ENCODE peak calls at places on chromosomes 6 and 20, in four cellular contexts. I, T, C and N are unnamed samples.

GRCh38 chr6:70198825-70199224 is 104.1 kb downstream of the COL9A1 start:
- DNase-seq in C (no peak), T (no peak), I (no peak), N (no peak)

GRCh38 chr6:1584996-1585668 is 24.6 kb upstream of the FOXC1 start:
- DNase-seq in I (no peak), T (no peak), C (no peak), N (no peak)

GRCh38 chr20:60200305-60200918 is 242.2 kb downstream of the CDH26 start:
- DNase-seq in T (no peak), C (no peak), I (no peak), N (no peak)

GRCh38 chr6:91590191-91590590 is 1003.3 kb upstream of the MAP3K7 start:
- DNase-seq in C (peak; percentile 4), T (no peak), I (no peak), N (no peak)

GRCh38 chr6:44100088-44100550 is 27.1 kb downstream of the MRPL14 start:
- DNase-seq in C (peak; percentile 53), T (peak; percentile 55), I (peak; percentile 28), N (peak; percentile 67)

GRCh38 chr6:158031445-158032353 is 50.0 kb downstream of the SYNJ2 start:
- DNase-seq in T (no peak), C (no peak), I (peak; percentile 95), N (no peak)

GRCh38 chr6:6597682-6598081 is 9.2 kb downstream of the LY86 start:
- DNase-seq in I (no peak), C (peak; percentile 19), T (no peak), N (no peak)

GRCh38 chr20:35077341-35077740 is 15.3 kb downstream of the TRPC4AP start:
- DNase-seq in C (no peak), T (no peak), I (no peak), N (no peak)

GRCh38 chr20:54431545-54431944 is 43.8 kb upstream of the DOK5 start:
- DNase-seq in C (no peak), I (peak; percentile 8), T (no peak), N (no peak)

GRCh38 chr20:63544241-63544957 is 3.1 kb downstream of the SRMS start:
- DNase-seq in T (no peak), C (no peak), I (no peak), N (no peak)

GRCh38 chr20:53205046-53205445 is 232.9 kb downstream of the TSHZ2 start:
- DNase-seq in I (no peak), T (no peak), C (no peak), N (no peak)

GRCh38 chr6:158819977-158820632 is 937 bp upstream of the EZR start:
- DNase-seq in C (no peak), T (no peak), I (peak; percentile 56), N (no peak)

GRCh38 chr6:159865226-159865920 is 25.4 kb upstream of the MAS1 start:
- DNase-seq in I (no peak), T (no peak), C (no peak), N (no peak)

GRCh38 chr6:71488186-71488585 is 199.6 kb downstream of the OGFRL1 start:
- DNase-seq in C (no peak), T (no peak), I (no peak), N (no peak)

GRCh38 chr6:106802141-106802540 is 172.4 kb downstream of the CD24 start:
- DNase-seq in C (no peak), I (no peak), T (no peak), N (no peak)

GRCh38 chr20:59821201-59821600 is 112.2 kb downstream of the SYCP2 start:
- DNase-seq in C (no peak), T (no peak), I (no peak), N (no peak)

GRCh38 chr6:148969679-148970078 is 222.8 kb downstream of the UST start:
- DNase-seq in C (peak; percentile 49), T (no peak), I (peak; percentile 92), N (no peak)

GRCh38 chr20:51930775-51931174 is 128.5 kb upstream of the SALL4 start:
- DNase-seq in T (no peak), C (no peak), I (peak; percentile 72), N (peak; percentile 75)

GRCh38 chr20:47276856-47277541 is 79.5 kb downstream of the ZMYND8 start:
- DNase-seq in I (peak; percentile 73), C (no peak), T (no peak), N (no peak)

DNA sequence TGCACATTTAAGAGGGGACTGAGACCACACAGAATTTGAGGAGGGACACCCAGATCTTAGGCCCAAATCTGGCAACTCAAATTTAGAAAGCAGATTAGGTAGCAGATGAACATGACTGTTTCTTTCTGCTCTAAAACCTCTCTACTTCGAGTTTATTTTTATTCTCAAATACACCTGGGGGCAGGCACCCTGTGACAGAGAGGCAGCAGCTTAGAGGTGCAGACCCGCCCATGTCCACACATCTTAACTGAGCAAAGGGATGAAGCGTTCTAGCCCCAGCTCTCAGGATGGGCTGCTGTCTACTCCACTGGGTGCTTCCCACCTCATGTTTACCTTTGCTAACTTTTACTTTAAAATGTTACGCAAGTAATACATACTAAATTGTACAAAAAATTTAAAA is 125.0 kb downstream of the SLC23A2 start:
- DNase-seq in C (no peak), I (no peak), T (no peak), N (no peak)
- H3K4me3 ChIP-seq in C (no peak overlapping the region), I (no peak overlapping the region), T (no peak overlapping the region), N (no peak overlapping the region)

GRCh38 chr20:37804584-37805566 is 98.1 kb upstream of the VSTM2L start:
- DNase-seq in T (no peak), I (no peak), C (no peak), N (no peak)
- H3K4me1 ChIP-seq in T (no peaks in the 10 kb centered on the region), I (no peaks in the 10 kb centered on the region), C (peaks cover 7% of the 10 kb centered on the region), N (peaks cover 4% of the 10 kb centered on the region)

DNA sequence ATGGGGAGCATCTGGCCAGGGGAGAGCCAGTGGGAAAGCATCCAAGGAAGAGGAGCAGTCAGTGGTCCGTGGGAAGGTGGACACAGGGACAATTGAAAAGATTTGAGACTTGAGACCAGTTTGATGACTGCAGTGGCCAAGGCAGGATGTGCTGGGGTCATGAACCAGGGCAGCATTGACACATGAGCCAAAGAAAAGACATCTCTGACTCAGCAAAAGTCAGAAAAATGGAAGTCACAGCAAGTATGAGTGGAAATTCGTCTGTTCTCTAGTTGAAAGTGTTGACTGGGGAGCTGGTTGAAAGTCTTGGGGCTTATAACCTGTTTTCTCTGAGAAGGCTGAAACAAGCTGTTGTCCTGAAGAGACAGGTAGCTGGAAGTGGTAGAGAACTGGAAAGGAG is 31.3 kb downstream of the RAB22A start:
- DNase-seq in T (no peak), C (no peak), I (no peak), N (peak; percentile 49)
- H4K20me1 ChIP-seq in T (no peaks in the 10 kb centered on the region), C (no peaks in the 10 kb centered on the region), I (no peaks in the 10 kb centered on the region), N (no peaks in the 10 kb centered on the region)

GRCh38 chr6:3852391-3852790 is 3.2 kb downstream of the FAM50B start:
- DNase-seq in T (no peak), I (no peak), C (no peak), N (no peak)

GRCh38 chr6:3850451-3851203 is 1.5 kb downstream of the FAM50B start:
- DNase-seq in T (no peak), C (no peak), I (no peak), N (no peak)

GRCh38 chr6:3848925-3849605 is at the start of gene FAM50B:
- DNase-seq in C (peak; percentile 96), I (peak; percentile 87), T (peak; percentile 77), N (peak; percentile 92)

GRCh38 chr6:3849681-3850450 is 693 bp downstream of the FAM50B start:
- DNase-seq in I (peak; percentile 22), C (peak; percentile 45), T (no peak), N (no peak)

GRCh38 chr6:3851839-3852238 is 2.7 kb downstream of the FAM50B start:
- DNase-seq in I (no peak), C (no peak), T (no peak), N (no peak)
- H3K4me3 ChIP-seq in I (no peak overlapping the region), C (no peak overlapping the region), T (no peak overlapping the region), N (no peak overlapping the region)

GRCh38 chr20:33673411-33674293 is 576 bp downstream of the NECAB3 start:
- DNase-seq in T (peak; percentile 6), C (no peak), I (no peak), N (peak; percentile 31)
- H3K4me1 ChIP-seq in T (peaks cover 16% of the 10 kb centered on the region), C (peaks cover 19% of the 10 kb centered on the region), I (peaks cover 19% of the 10 kb centered on the region), N (peaks cover 21% of the 10 kb centered on the region)

GRCh38 chr20:41159547-41159946 is 22.2 kb downstream of the PLCG1 start:
- DNase-seq in T (no peak), I (no peak), C (no peak), N (no peak)
- H4K20me1 ChIP-seq in T (no peaks in the 10 kb centered on the region), I (peaks cover 1% of the 10 kb centered on the region), C (peaks cover 39% of the 10 kb centered on the region), N (peaks cover 23% of the 10 kb centered on the region)

GRCh38 chr6:32943864-32944263 is 3.0 kb upstream of the HLA-DMB start:
- DNase-seq in I (no peak), T (no peak), C (no peak), N (no peak)
- H3K4me3 ChIP-seq in I (no peak overlapping the region), T (peak overlapping the region; percentile 54), C (no peak overlapping the region), N (no peak overlapping the region)